ENCODE peak calls at places on chromosomes 1 and 21, in four cellular contexts. H is HepG2, R is GM12878, C is K562. E is an unnamed sample.

GRCh38 chr21:42102063-42102462 is 30.9 kb downstream of the UMODL1 start:
- DNase-seq in H (no peak), R (no peak), C (no peak), E (no peak)

GRCh38 chr1:84166797-84167196 is 22.7 kb downstream of the PRKACB start:
- DNase-seq in H (no peak), R (no peak), C (no peak), E (no peak)

GRCh38 chr1:93876284-93876683 is 2.7 kb downstream of the DNTTIP2 start:
- DNase-seq in H (no peak), R (no peak), C (peak; percentile 11), E (no peak)

GRCh38 chr1:28323720-28324119 is 5.1 kb upstream of the MED18 start:
- DNase-seq in H (no peak), R (no peak), C (no peak), E (no peak)

GRCh38 chr1:188761226-188761625 is 1716.4 kb downstream of the BRINP3 start:
- DNase-seq in H (no peak), R (no peak), C (no peak), E (no peak)

GRCh38 chr1:75632350-75632949 is 21.5 kb upstream of the SLC44A5 start:
- DNase-seq in H (peak; percentile 28), R (no peak), C (peak; percentile 50), E (peak; percentile 68)

GRCh38 chr1:153293480-153293775 is 19.3 kb downstream of the PGLYRP3 start:
- DNase-seq in H (no peak), R (no peak), C (no peak), E (no peak)

GRCh38 chr1:55380313-55380970 is 165.3 kb upstream of the USP24 start:
- DNase-seq in H (no peak), R (no peak), C (no peak), E (no peak)

GRCh38 chr1:234925440-234926251 is 203.0 kb downstream of the TOMM20 start:
- DNase-seq in H (peak; percentile 80), R (peak; percentile 40), C (no peak), E (no peak)

GRCh38 chr1:236645016-236645680 is 40.8 kb upstream of the HEATR1 start:
- DNase-seq in H (no peak), R (no peak), C (no peak), E (no peak)

GRCh38 chr1:33171993-33172813 is 9.6 kb downstream of the TRIM62 start:
- DNase-seq in H (no peak), R (no peak), C (no peak), E (no peak)

GRCh38 chr1:98077691-98078090 is 156.9 kb upstream of the DPYD start:
- DNase-seq in H (no peak), R (no peak), C (no peak), E (no peak)

GRCh38 chr1:155103325-155103724 is 24.4 kb upstream of the EFNA1 start:
- DNase-seq in H (peak; percentile 52), R (no peak), C (no peak), E (no peak)

GRCh38 chr1:241605146-241605805 is 34.9 kb downstream of the CHML start:
- DNase-seq in H (peak; percentile 26), R (no peak), C (peak; percentile 39), E (peak; percentile 31)

GRCh38 chr1:107220036-107220435 is 79.2 kb downstream of the NTNG1 start:
- DNase-seq in H (no peak), R (no peak), C (no peak), E (no peak)

GRCh38 chr21:42655797-42656770 is 2.7 kb downstream of the PDE9A start:
- DNase-seq in H (no peak), R (no peak), C (no peak), E (no peak)

GRCh38 chr1:234533034-234533571 is 54.1 kb upstream of the TARBP1 start:
- DNase-seq in H (no peak), R (no peak), C (no peak), E (no peak)

GRCh38 chr1:53378932-53379661 is 51.2 kb upstream of the LRP8 start:
- DNase-seq in H (no peak), R (no peak), C (no peak), E (no peak)

GRCh38 chr1:77394166-77394565 is 112.3 kb downstream of the AK5 start:
- DNase-seq in H (no peak), R (no peak), C (no peak), E (no peak)

GRCh38 chr1:208179303-208179702 is 64.9 kb downstream of the PLXNA2 start:
- DNase-seq in H (no peak), R (no peak), C (peak; percentile 48), E (no peak)
- TF ChIP-seq TARDBP in H (no peak), R (no peak), C (no peak), E (no peak)

GRCh38 chr1:184646824-184647223 is 107.8 kb downstream of the EDEM3 start:
- DNase-seq in H (no peak), R (no peak), C (no peak), E (no peak)
- TF ChIP-seq TARDBP in H (no peak), R (no peak), C (no peak), E (no peak)

GRCh38 chr1:67463298-67463960 is 33.2 kb upstream of the SERBP1 start:
- DNase-seq in H (no peak), R (no peak), C (no peak), E (no peak)
- TF ChIP-seq TARDBP in H (no peak), R (no peak), C (no peak), E (no peak)

GRCh38 chr1:161739865-161740566 is 9.6 kb upstream of the DUSP12 start:
- DNase-seq in H (no peak), R (no peak), C (no peak), E (no peak)

GRCh38 chr1:161736332-161736969 is 13.1 kb upstream of the DUSP12 start:
- DNase-seq in H (no peak), R (no peak), C (no peak), E (no peak)

GRCh38 chr1:161738627-161739287 is 10.8 kb upstream of the DUSP12 start:
- DNase-seq in H (peak; percentile 35), R (peak; percentile 93), C (peak; percentile 88), E (peak; percentile 44)

GRCh38 chr1:161735837-161736236 is 13.7 kb upstream of the DUSP12 start:
- DNase-seq in H (no peak), R (no peak), C (no peak), E (no peak)

DNA sequence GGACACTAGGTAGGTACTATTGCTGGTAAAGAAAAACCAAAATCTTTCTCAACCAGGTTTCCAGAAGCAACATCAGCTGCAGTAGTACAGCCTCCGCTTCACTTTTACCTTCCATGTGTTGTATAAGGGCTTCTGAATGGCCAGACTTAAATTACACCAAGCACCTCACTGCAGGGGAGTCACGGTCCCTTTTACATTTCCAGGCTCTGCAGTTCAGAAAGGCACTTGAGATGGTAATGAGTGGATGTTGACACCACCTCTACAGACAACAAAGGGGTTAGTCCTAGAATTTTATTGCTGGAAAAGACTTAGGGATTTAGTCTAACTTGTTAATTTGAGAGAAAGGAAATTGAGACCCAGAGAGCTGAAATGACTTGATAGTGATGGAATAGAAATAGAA is 12.0 kb upstream of the DUSP12 start:
- DNase-seq in H (no peak), R (no peak), C (no peak), E (no peak)
- TF ChIP-seq TARDBP in H (no peak), R (no peak), C (no peak), E (no peak)

GRCh38 chr21:39061766-39062165 is 121.5 kb downstream of the PSMG1 start:
- DNase-seq in H (no peak), R (no peak), C (no peak), E (no peak)
- TF ChIP-seq TARDBP in H (no peak), R (no peak), C (no peak), E (no peak)